ENCODE peak calls at places on chromosomes 6 and 20, in ten cellular contexts. One of them, this sample, is unnamed.

GRCh38 chr6:24205020-24205492 is 79.0 kb downstream of the NRSN1 start:
- DNase-seq in NCI-H345: peak
- DNase-seq in neural crest cell: peak
- DNase-seq in CD4-positive, alpha-beta T cell: no peak
- DNase-seq in astrocyte of the cerebellum: peak
- DNase-seq in Peyer's patch: no peak
- DNase-seq in GM23248: peak
- DNase-seq in HS-27A: peak
- DNase-seq in dorsolateral prefrontal cortex: no peak
- DNase-seq in cardiac fibroblast: peak
- DNase-seq in this sample: no peak

GRCh38 chr20:57076202-57076651 is 190.2 kb downstream of the BMP7 start:
- DNase-seq in NCI-H345: no peak
- DNase-seq in neural crest cell: no peak
- DNase-seq in CD4-positive, alpha-beta T cell: no peak
- DNase-seq in astrocyte of the cerebellum: no peak
- DNase-seq in Peyer's patch: no peak
- DNase-seq in GM23248: peak
- DNase-seq in HS-27A: no peak
- DNase-seq in dorsolateral prefrontal cortex: no peak
- DNase-seq in cardiac fibroblast: no peak
- DNase-seq in this sample: no peak

GRCh38 chr6:136427378-136427717 is 122.9 kb downstream of the MAP7 start:
- DNase-seq in NCI-H345: no peak
- DNase-seq in neural crest cell: no peak
- DNase-seq in CD4-positive, alpha-beta T cell: no peak
- DNase-seq in astrocyte of the cerebellum: no peak
- DNase-seq in Peyer's patch: no peak
- DNase-seq in GM23248: no peak
- DNase-seq in HS-27A: no peak
- DNase-seq in dorsolateral prefrontal cortex: no peak
- DNase-seq in cardiac fibroblast: no peak
- DNase-seq in this sample: no peak

GRCh38 chr20:49851991-49852390 is 39.4 kb downstream of the SLC9A8 start:
- DNase-seq in NCI-H345: no peak
- DNase-seq in neural crest cell: no peak
- DNase-seq in CD4-positive, alpha-beta T cell: no peak
- DNase-seq in astrocyte of the cerebellum: no peak
- DNase-seq in Peyer's patch: no peak
- DNase-seq in GM23248: peak
- DNase-seq in HS-27A: no peak
- DNase-seq in dorsolateral prefrontal cortex: no peak
- DNase-seq in cardiac fibroblast: no peak
- DNase-seq in this sample: no peak

GRCh38 chr6:2764610-2765165 is 505 bp upstream of the WRNIP1 start:
- DNase-seq in NCI-H345: peak
- DNase-seq in neural crest cell: no peak
- DNase-seq in CD4-positive, alpha-beta T cell: peak
- DNase-seq in astrocyte of the cerebellum: no peak
- DNase-seq in Peyer's patch: peak
- DNase-seq in GM23248: peak
- DNase-seq in HS-27A: no peak
- DNase-seq in dorsolateral prefrontal cortex: peak
- DNase-seq in cardiac fibroblast: peak
- DNase-seq in this sample: no peak

GRCh38 chr6:115717062-115717461 is 343.6 kb downstream of the FRK start:
- DNase-seq in NCI-H345: no peak
- DNase-seq in neural crest cell: no peak
- DNase-seq in CD4-positive, alpha-beta T cell: no peak
- DNase-seq in astrocyte of the cerebellum: no peak
- DNase-seq in Peyer's patch: no peak
- DNase-seq in GM23248: no peak
- DNase-seq in HS-27A: no peak
- DNase-seq in dorsolateral prefrontal cortex: no peak
- DNase-seq in cardiac fibroblast: no peak
- DNase-seq in this sample: no peak

GRCh38 chr6:20757761-20758160 is 223.5 kb downstream of the CDKAL1 start:
- DNase-seq in NCI-H345: no peak
- DNase-seq in neural crest cell: no peak
- DNase-seq in CD4-positive, alpha-beta T cell: no peak
- DNase-seq in astrocyte of the cerebellum: no peak
- DNase-seq in Peyer's patch: no peak
- DNase-seq in GM23248: peak
- DNase-seq in HS-27A: no peak
- DNase-seq in dorsolateral prefrontal cortex: no peak
- DNase-seq in cardiac fibroblast: peak
- DNase-seq in this sample: peak

GRCh38 chr6:117908246-117909107 is 1.4 kb downstream of the SLC35F1 start:
- DNase-seq in NCI-H345: peak
- DNase-seq in neural crest cell: peak
- DNase-seq in CD4-positive, alpha-beta T cell: no peak
- DNase-seq in astrocyte of the cerebellum: no peak
- DNase-seq in Peyer's patch: no peak
- DNase-seq in GM23248: peak
- DNase-seq in HS-27A: no peak
- DNase-seq in dorsolateral prefrontal cortex: peak
- DNase-seq in cardiac fibroblast: no peak
- DNase-seq in this sample: no peak

GRCh38 chr20:43541214-43541613 is 17.6 kb upstream of the SGK2 start:
- DNase-seq in NCI-H345: no peak
- DNase-seq in neural crest cell: no peak
- DNase-seq in CD4-positive, alpha-beta T cell: no peak
- DNase-seq in astrocyte of the cerebellum: no peak
- DNase-seq in Peyer's patch: no peak
- DNase-seq in GM23248: peak
- DNase-seq in HS-27A: no peak
- DNase-seq in dorsolateral prefrontal cortex: no peak
- DNase-seq in cardiac fibroblast: peak
- DNase-seq in this sample: no peak

GRCh38 chr20:62566266-62566665 is 76.0 kb upstream of the SLCO4A1 start:
- DNase-seq in NCI-H345: no peak
- DNase-seq in neural crest cell: no peak
- DNase-seq in CD4-positive, alpha-beta T cell: no peak
- DNase-seq in astrocyte of the cerebellum: no peak
- DNase-seq in Peyer's patch: no peak
- DNase-seq in GM23248: no peak
- DNase-seq in HS-27A: no peak
- DNase-seq in dorsolateral prefrontal cortex: no peak
- DNase-seq in cardiac fibroblast: no peak
- DNase-seq in this sample: no peak

GRCh38 chr6:159376443-159377182 is 207.4 kb downstream of the FNDC1 start:
- DNase-seq in NCI-H345: no peak
- DNase-seq in neural crest cell: no peak
- DNase-seq in CD4-positive, alpha-beta T cell: no peak
- DNase-seq in astrocyte of the cerebellum: no peak
- DNase-seq in Peyer's patch: no peak
- DNase-seq in GM23248: peak
- DNase-seq in HS-27A: peak
- DNase-seq in dorsolateral prefrontal cortex: no peak
- DNase-seq in cardiac fibroblast: no peak
- DNase-seq in this sample: no peak

GRCh38 chr6:170222498-170223471 is 68.1 kb downstream of the DLL1 start:
- DNase-seq in NCI-H345: peak
- DNase-seq in neural crest cell: no peak
- DNase-seq in CD4-positive, alpha-beta T cell: no peak
- DNase-seq in astrocyte of the cerebellum: no peak
- DNase-seq in Peyer's patch: no peak
- DNase-seq in GM23248: no peak
- DNase-seq in HS-27A: no peak
- DNase-seq in dorsolateral prefrontal cortex: peak
- DNase-seq in cardiac fibroblast: no peak
- DNase-seq in this sample: no peak

GRCh38 chr6:34005845-34006644 is 139.8 kb downstream of the GRM4 start:
- DNase-seq in NCI-H345: peak
- DNase-seq in neural crest cell: no peak
- DNase-seq in CD4-positive, alpha-beta T cell: no peak
- DNase-seq in astrocyte of the cerebellum: no peak
- DNase-seq in Peyer's patch: no peak
- DNase-seq in GM23248: no peak
- DNase-seq in HS-27A: no peak
- DNase-seq in dorsolateral prefrontal cortex: no peak
- DNase-seq in cardiac fibroblast: no peak
- DNase-seq in this sample: no peak

GRCh38 chr20:32522525-32522774 is 62.7 kb downstream of the NOL4L start:
- DNase-seq in NCI-H345: peak
- DNase-seq in neural crest cell: no peak
- DNase-seq in CD4-positive, alpha-beta T cell: peak
- DNase-seq in astrocyte of the cerebellum: no peak
- DNase-seq in Peyer's patch: no peak
- DNase-seq in GM23248: no peak
- DNase-seq in HS-27A: no peak
- DNase-seq in dorsolateral prefrontal cortex: no peak
- DNase-seq in cardiac fibroblast: no peak
- DNase-seq in this sample: no peak

GRCh38 chr20:3190681-3191111 is 13.8 kb downstream of the DDRGK1 start:
- DNase-seq in NCI-H345: no peak
- DNase-seq in neural crest cell: no peak
- DNase-seq in CD4-positive, alpha-beta T cell: no peak
- DNase-seq in astrocyte of the cerebellum: no peak
- DNase-seq in Peyer's patch: no peak
- DNase-seq in GM23248: no peak
- DNase-seq in HS-27A: no peak
- DNase-seq in dorsolateral prefrontal cortex: no peak
- DNase-seq in cardiac fibroblast: no peak
- DNase-seq in this sample: no peak

GRCh38 chr6:35719407-35719829 is 17.4 kb upstream of the ARMC12 start:
- DNase-seq in NCI-H345: no peak
- DNase-seq in neural crest cell: no peak
- DNase-seq in CD4-positive, alpha-beta T cell: no peak
- DNase-seq in astrocyte of the cerebellum: no peak
- DNase-seq in Peyer's patch: no peak
- DNase-seq in GM23248: no peak
- DNase-seq in HS-27A: no peak
- DNase-seq in dorsolateral prefrontal cortex: no peak
- DNase-seq in cardiac fibroblast: no peak
- DNase-seq in this sample: no peak

GRCh38 chr6:68082086-68082485 is 553.0 kb upstream of the ADGRB3 start:
- DNase-seq in NCI-H345: no peak
- DNase-seq in neural crest cell: no peak
- DNase-seq in CD4-positive, alpha-beta T cell: no peak
- DNase-seq in astrocyte of the cerebellum: no peak
- DNase-seq in Peyer's patch: no peak
- DNase-seq in GM23248: no peak
- DNase-seq in HS-27A: no peak
- DNase-seq in dorsolateral prefrontal cortex: no peak
- DNase-seq in cardiac fibroblast: no peak
- DNase-seq in this sample: no peak

GRCh38 chr6:82017316-82017715 is 230.2 kb downstream of the IBTK start:
- DNase-seq in NCI-H345: no peak
- DNase-seq in neural crest cell: no peak
- DNase-seq in CD4-positive, alpha-beta T cell: no peak
- DNase-seq in astrocyte of the cerebellum: no peak
- DNase-seq in Peyer's patch: no peak
- DNase-seq in GM23248: peak
- DNase-seq in HS-27A: no peak
- DNase-seq in dorsolateral prefrontal cortex: no peak
- DNase-seq in cardiac fibroblast: peak
- DNase-seq in this sample: peak

GRCh38 chr6:111874030-111874425 is 776 bp upstream of the FYN start:
- DNase-seq in NCI-H345: peak
- DNase-seq in neural crest cell: no peak
- DNase-seq in CD4-positive, alpha-beta T cell: peak
- DNase-seq in astrocyte of the cerebellum: no peak
- DNase-seq in Peyer's patch: peak
- DNase-seq in GM23248: peak
- DNase-seq in HS-27A: no peak
- DNase-seq in dorsolateral prefrontal cortex: no peak
- DNase-seq in cardiac fibroblast: peak
- DNase-seq in this sample: no peak

GRCh38 chr6:156618600-156619205 is 158.5 kb upstream of the ARID1B start:
- DNase-seq in NCI-H345: peak
- DNase-seq in neural crest cell: no peak
- DNase-seq in CD4-positive, alpha-beta T cell: no peak
- DNase-seq in astrocyte of the cerebellum: no peak
- DNase-seq in Peyer's patch: no peak
- DNase-seq in GM23248: no peak
- DNase-seq in HS-27A: no peak
- DNase-seq in dorsolateral prefrontal cortex: no peak
- DNase-seq in cardiac fibroblast: no peak
- DNase-seq in this sample: peak

GRCh38 chr6:125114248-125114858 is 39.2 kb upstream of the TPD52L1 start:
- DNase-seq in NCI-H345: peak
- DNase-seq in neural crest cell: peak
- DNase-seq in CD4-positive, alpha-beta T cell: no peak
- DNase-seq in astrocyte of the cerebellum: peak
- DNase-seq in Peyer's patch: no peak
- DNase-seq in GM23248: peak
- DNase-seq in HS-27A: no peak
- DNase-seq in dorsolateral prefrontal cortex: no peak
- DNase-seq in cardiac fibroblast: peak
- DNase-seq in this sample: no peak

GRCh38 chr6:41531591-41532582 is 14.3 kb upstream of the FOXP4 start:
- DNase-seq in NCI-H345: peak
- DNase-seq in neural crest cell: no peak
- DNase-seq in CD4-positive, alpha-beta T cell: no peak
- DNase-seq in astrocyte of the cerebellum: no peak
- DNase-seq in Peyer's patch: peak
- DNase-seq in GM23248: peak
- DNase-seq in HS-27A: no peak
- DNase-seq in dorsolateral prefrontal cortex: no peak
- DNase-seq in cardiac fibroblast: peak
- DNase-seq in this sample: no peak

GRCh38 chr6:19354181-19354580 is 483.0 kb upstream of the ID4 start:
- DNase-seq in NCI-H345: peak
- DNase-seq in neural crest cell: no peak
- DNase-seq in CD4-positive, alpha-beta T cell: no peak
- DNase-seq in astrocyte of the cerebellum: no peak
- DNase-seq in Peyer's patch: no peak
- DNase-seq in GM23248: no peak
- DNase-seq in HS-27A: no peak
- DNase-seq in dorsolateral prefrontal cortex: no peak
- DNase-seq in cardiac fibroblast: no peak
- DNase-seq in this sample: no peak

GRCh38 chr6:164021589-164022290 is 607.2 kb downstream of the QKI start:
- DNase-seq in NCI-H345: no peak
- DNase-seq in neural crest cell: no peak
- DNase-seq in CD4-positive, alpha-beta T cell: no peak
- DNase-seq in astrocyte of the cerebellum: no peak
- DNase-seq in Peyer's patch: no peak
- DNase-seq in GM23248: peak
- DNase-seq in HS-27A: no peak
- DNase-seq in dorsolateral prefrontal cortex: no peak
- DNase-seq in cardiac fibroblast: no peak
- DNase-seq in this sample: no peak

GRCh38 chr20:47925603-47926002 is 140.3 kb upstream of the SULF2 start:
- DNase-seq in NCI-H345: no peak
- DNase-seq in neural crest cell: no peak
- DNase-seq in CD4-positive, alpha-beta T cell: no peak
- DNase-seq in astrocyte of the cerebellum: no peak
- DNase-seq in Peyer's patch: no peak
- DNase-seq in GM23248: no peak
- DNase-seq in HS-27A: no peak
- DNase-seq in dorsolateral prefrontal cortex: no peak
- DNase-seq in cardiac fibroblast: no peak
- DNase-seq in this sample: no peak

GRCh38 chr6:98002678-98003077 is 719.7 kb upstream of the MMS22L start:
- DNase-seq in NCI-H345: no peak
- DNase-seq in neural crest cell: no peak
- DNase-seq in CD4-positive, alpha-beta T cell: no peak
- DNase-seq in astrocyte of the cerebellum: no peak
- DNase-seq in Peyer's patch: no peak
- DNase-seq in GM23248: no peak
- DNase-seq in HS-27A: no peak
- DNase-seq in dorsolateral prefrontal cortex: no peak
- DNase-seq in cardiac fibroblast: no peak
- DNase-seq in this sample: no peak

GRCh38 chr6:106083618-106084017 is 2.5 kb upstream of the PRDM1 start:
- DNase-seq in NCI-H345: no peak
- DNase-seq in neural crest cell: no peak
- DNase-seq in CD4-positive, alpha-beta T cell: no peak
- DNase-seq in astrocyte of the cerebellum: no peak
- DNase-seq in Peyer's patch: no peak
- DNase-seq in GM23248: peak
- DNase-seq in HS-27A: no peak
- DNase-seq in dorsolateral prefrontal cortex: no peak
- DNase-seq in cardiac fibroblast: peak
- DNase-seq in this sample: no peak

GRCh38 chr6:53179961-53180651 is 31.5 kb upstream of the GCM1 start:
- DNase-seq in NCI-H345: peak
- DNase-seq in neural crest cell: no peak
- DNase-seq in CD4-positive, alpha-beta T cell: no peak
- DNase-seq in astrocyte of the cerebellum: no peak
- DNase-seq in Peyer's patch: peak
- DNase-seq in GM23248: no peak
- DNase-seq in HS-27A: no peak
- DNase-seq in dorsolateral prefrontal cortex: no peak
- DNase-seq in cardiac fibroblast: peak
- DNase-seq in this sample: no peak

This sample was measured in retinal pigment epithelial cell.